ENCODE peak calls at places on chromosomes 11 and 22, in six cellular contexts. M, E, Y, G, I and W are unnamed samples.

GRCh38 chr11:72635931-72636330 is 38.3 kb downstream of the PDE2A start:
- DNase-seq in M (no peak), E (no peak), Y (no peak), G (no peak), I (no peak), W (no peak)

GRCh38 chr11:22193348-22194051 is 615 bp downstream of the ANO5 start:
- DNase-seq in M (no peak), E (no peak), Y (no peak), G (peak), I (no peak), W (no peak)

GRCh38 chr11:116910378-116910777 is 73.0 kb upstream of the APOA1 start:
- DNase-seq in M (no peak), E (no peak), Y (no peak), G (no peak), I (no peak), W (no peak)

GRCh38 chr11:123111465-123111864 is 49.5 kb upstream of the HSPA8 start:
- DNase-seq in M (no peak), E (peak), Y (peak), G (no peak), I (no peak), W (no peak)

GRCh38 chr22:47367107-47367690 is 604.7 kb downstream of the TBC1D22A start:
- DNase-seq in M (no peak), E (no peak), Y (no peak), G (no peak), I (no peak), W (no peak)

GRCh38 chr22:36369004-36369921 is 18.5 kb downstream of the MYH9 start:
- DNase-seq in M (no peak), E (no peak), Y (no peak), G (no peak), I (no peak), W (no peak)

GRCh38 chr11:94504689-94505293 is 7.5 kb upstream of the C11orf97 start:
- DNase-seq in M (no peak), E (no peak), Y (peak), G (no peak), I (no peak), W (no peak)

GRCh38 chr11:131375936-131376335 is 5.5 kb downstream of the NTM start:
- DNase-seq in M (no peak), E (no peak), Y (no peak), G (no peak), I (no peak), W (no peak)

GRCh38 chr11:15196704-15197103 is 82.0 kb downstream of the INSC start:
- DNase-seq in M (no peak), E (no peak), Y (no peak), G (no peak), I (no peak), W (no peak)

GRCh38 chr11:62881579-62882427 is 1.1 kb downstream of the SLC3A2 start:
- DNase-seq in M (peak), E (peak), Y (peak), G (peak), I (peak), W (peak)

GRCh38 chr11:69510471-69511357 is 29.3 kb downstream of the LINC01488 start:
- DNase-seq in M (no peak), E (no peak), Y (no peak), G (no peak), I (no peak), W (no peak)

GRCh38 chr11:33835143-33835878 is 56.6 kb downstream of the LMO2 start:
- DNase-seq in M (no peak), E (no peak), Y (peak), G (no peak), I (no peak), W (peak)

GRCh38 chr11:5204787-5205186 is 4.3 kb upstream of the OR51V1 start:
- DNase-seq in M (no peak), E (no peak), Y (no peak), G (no peak), I (no peak), W (peak)

GRCh38 chr22:21624120-21624879 is 5.5 kb downstream of the YDJC start:
- DNase-seq in M (no peak), E (peak), Y (no peak), G (peak), I (no peak), W (peak)

GRCh38 chr11:11608783-11609232 is 13.0 kb downstream of the GALNT18 start:
- DNase-seq in M (no peak), E (no peak), Y (no peak), G (no peak), I (no peak), W (no peak)

GRCh38 chr22:35678836-35679235 is 30.6 kb downstream of the APOL6 start:
- DNase-seq in M (no peak), E (no peak), Y (no peak), G (no peak), I (no peak), W (no peak)

GRCh38 chr22:16824718-16825687 is at the start of gene XKR3:
- DNase-seq in M (no peak), E (no peak), Y (no peak), G (no peak), I (no peak), W (no peak)

GRCh38 chr11:60378359-60378758 is at the start of gene MS4A7:
- DNase-seq in M (no peak), E (no peak), Y (no peak), G (no peak), I (no peak), W (no peak)

GRCh38 chr11:94813436-94813720 is 45.2 kb downstream of the AMOTL1 start:
- DNase-seq in M (no peak), E (no peak), Y (no peak), G (no peak), I (no peak), W (no peak)

GRCh38 chr22:20268350-20269012 is 363 bp upstream of the RTN4R start:
- DNase-seq in M (peak), E (no peak), Y (no peak), G (peak), I (peak), W (no peak)

GRCh38 chr11:33691051-33691864 is 9.4 kb downstream of the C11orf91 start:
- DNase-seq in M (no peak), E (no peak), Y (no peak), G (no peak), I (no peak), W (no peak)

GRCh38 chr11:95803973-95804372 is 13.7 kb downstream of the CEP57 start:
- DNase-seq in M (no peak), E (no peak), Y (no peak), G (no peak), I (no peak), W (no peak)